ENCODE peak calls at places on chromosome 19, in seven cellular contexts. B is body of pancreas, E is tibial nerve, A is transverse colon, L is IMR-90, W is uterus, C is stomach. F is an unnamed sample.

GRCh38 chr19:51293571-51294210 is 17.8 kb upstream of the IGLON5 start:
- DNase-seq in E (no peak), W (no peak), B (no peak), A (no peak), L (no peak), C (no peak), F (no peak)

GRCh38 chr19:5470264-5470671 is 15.1 kb downstream of the ZNRF4 start:
- DNase-seq in B (peak), L (no peak), E (no peak), W (no peak), C (peak), A (peak), F (peak)

GRCh38 chr19:31451686-31452325 is 102.6 kb upstream of the TSHZ3 start:
- DNase-seq in E (no peak), C (no peak), W (no peak), B (no peak), L (peak), A (no peak), F (no peak)

GRCh38 chr19:39401549-39402416 is 4.9 kb upstream of the ZFP36 start:
- DNase-seq in B (peak), A (peak), C (peak), E (no peak), L (peak), W (peak), F (peak)

GRCh38 chr19:41696402-41697197 is 8.5 kb upstream of the CEACAM7 start:
- DNase-seq in B (no peak), W (no peak), A (peak), E (no peak), C (peak), L (no peak), F (no peak)

GRCh38 chr19:31402529-31402928 is 53.3 kb upstream of the TSHZ3 start:
- DNase-seq in E (no peak), A (no peak), L (no peak), C (no peak), B (no peak), W (no peak), F (no peak)

GRCh38 chr19:17576758-17577532 is 21.5 kb downstream of the COLGALT1 start:
- DNase-seq in C (no peak), B (no peak), L (no peak), E (peak), A (peak), W (peak), F (no peak)

GRCh38 chr19:38919837-38920528 is 8.0 kb upstream of the CCER2 start:
- DNase-seq in A (no peak), E (no peak), B (no peak), L (no peak), C (no peak), W (no peak), F (no peak)

GRCh38 chr19:47479701-47480503 is 4.1 kb downstream of the KPTN start:
- DNase-seq in L (no peak), A (no peak), W (no peak), C (no peak), E (no peak), B (no peak), F (no peak)

GRCh38 chr19:33298146-33298911 is 4.0 kb downstream of the CEBPA start:
- DNase-seq in B (no peak), C (peak), W (no peak), L (no peak), A (peak), E (no peak), F (peak)

GRCh38 chr19:41225238-41226052 is 6.4 kb downstream of the AXL start:
- DNase-seq in B (peak), W (peak), A (peak), E (peak), L (peak), C (peak), F (peak)

GRCh38 chr19:15404780-15405211 is 14.0 kb downstream of the AKAP8L start:
- DNase-seq in L (no peak), E (no peak), C (no peak), B (no peak), A (no peak), W (no peak), F (no peak)

GRCh38 chr19:14440049-14440448 is 6.9 kb downstream of the PKN1 start:
- DNase-seq in C (peak), L (no peak), B (peak), W (peak), A (peak), E (peak), F (no peak)

GRCh38 chr19:7690779-7691258 is 10.2 kb downstream of the TRAPPC5 start:
- DNase-seq in W (no peak), C (no peak), L (no peak), B (no peak), E (no peak), A (no peak), F (no peak)

DNA sequence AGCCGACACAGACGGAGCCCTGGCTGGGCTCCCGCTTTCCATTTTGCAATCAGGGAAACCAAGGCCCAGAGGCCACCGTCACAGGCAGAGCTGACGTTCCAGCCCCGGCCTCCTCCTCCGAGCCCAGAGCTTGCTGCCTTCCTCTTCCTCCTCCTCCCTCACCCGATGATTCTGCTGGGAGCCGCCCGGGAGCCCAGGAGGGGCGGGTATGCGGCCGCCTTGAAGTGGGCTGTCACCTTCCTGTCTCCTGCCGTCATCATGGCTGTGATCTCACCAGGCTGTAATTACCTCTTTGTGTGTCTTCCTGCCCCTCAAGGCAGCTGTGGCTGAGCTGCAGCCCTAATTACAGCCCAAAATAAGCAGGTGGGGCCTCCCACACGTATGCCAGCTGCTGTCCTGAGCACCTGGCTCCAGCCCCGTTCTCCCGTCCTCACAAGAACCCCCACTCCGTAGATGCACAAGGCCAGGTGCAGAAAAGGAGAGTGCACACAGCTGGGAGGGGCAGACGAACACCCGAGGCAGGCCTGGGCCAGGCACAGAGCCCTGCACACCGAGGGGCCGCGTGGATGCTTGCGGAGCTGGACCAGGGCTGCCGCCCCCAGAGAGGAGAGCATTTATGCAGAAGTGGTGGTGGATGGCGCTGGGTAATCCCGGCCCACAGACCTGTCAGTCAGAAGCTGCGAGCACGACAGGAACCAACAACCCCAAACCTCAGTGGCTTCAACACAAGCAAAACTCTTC is 4.0 kb downstream of the TPGS1 start:
- DNase-seq in W (no peak), E (no peak), A (peak), B (no peak), C (peak), L (peak), F (no peak)
- H3K4me3 ChIP-seq in W (no peak), E (no peak), A (no peak), B (no peak), C (peak), L (no peak), F (no peak)

DNA sequence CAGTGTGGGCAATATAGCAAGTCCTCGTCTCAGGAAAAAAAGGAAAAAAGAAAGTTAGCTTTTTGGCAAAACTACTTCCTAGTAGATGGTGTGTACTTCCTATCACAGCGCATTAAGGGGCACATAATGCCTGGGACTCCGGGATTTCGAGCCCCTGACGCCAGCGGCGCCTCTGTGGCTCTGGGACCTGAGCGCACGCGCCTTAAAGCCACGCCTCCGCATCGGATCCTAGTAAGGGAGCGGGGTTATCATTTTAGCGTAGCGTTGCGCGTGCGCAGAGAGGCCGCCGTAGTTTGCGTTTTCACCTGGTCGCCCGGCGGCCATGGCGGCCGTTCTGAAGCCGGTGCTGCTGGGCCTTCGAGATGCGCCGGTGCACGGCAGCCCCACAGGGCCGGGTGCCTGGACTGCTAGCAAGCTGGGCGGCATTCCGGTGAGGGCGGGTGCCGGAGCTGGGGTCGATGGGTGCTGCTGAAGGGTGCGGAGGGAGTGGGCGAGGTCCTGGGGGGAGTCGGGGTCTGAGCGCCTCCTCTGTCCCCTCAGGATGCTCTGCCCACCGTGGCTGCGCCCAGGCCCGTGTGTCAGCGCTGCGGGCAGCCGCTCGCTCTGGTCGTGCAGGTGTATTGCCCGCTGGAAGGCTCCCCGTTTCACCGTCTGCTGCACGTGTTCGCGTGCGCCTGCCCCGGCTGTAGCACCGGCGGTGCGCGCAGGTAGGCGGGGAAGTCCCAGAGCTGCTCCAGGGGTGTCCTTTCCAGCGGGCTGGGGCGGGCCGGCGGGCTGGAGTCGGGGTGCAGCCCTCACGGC is at the start of gene PDCD2L:
- DNase-seq in B (peak), A (peak), C (peak), W (peak), E (peak), L (peak), F (peak)
- TF ChIP-seq POLR2A in B (peak), A (peak), C (no peak), W (no peak), E (no peak), L (no peak), F (no peak)

DNA sequence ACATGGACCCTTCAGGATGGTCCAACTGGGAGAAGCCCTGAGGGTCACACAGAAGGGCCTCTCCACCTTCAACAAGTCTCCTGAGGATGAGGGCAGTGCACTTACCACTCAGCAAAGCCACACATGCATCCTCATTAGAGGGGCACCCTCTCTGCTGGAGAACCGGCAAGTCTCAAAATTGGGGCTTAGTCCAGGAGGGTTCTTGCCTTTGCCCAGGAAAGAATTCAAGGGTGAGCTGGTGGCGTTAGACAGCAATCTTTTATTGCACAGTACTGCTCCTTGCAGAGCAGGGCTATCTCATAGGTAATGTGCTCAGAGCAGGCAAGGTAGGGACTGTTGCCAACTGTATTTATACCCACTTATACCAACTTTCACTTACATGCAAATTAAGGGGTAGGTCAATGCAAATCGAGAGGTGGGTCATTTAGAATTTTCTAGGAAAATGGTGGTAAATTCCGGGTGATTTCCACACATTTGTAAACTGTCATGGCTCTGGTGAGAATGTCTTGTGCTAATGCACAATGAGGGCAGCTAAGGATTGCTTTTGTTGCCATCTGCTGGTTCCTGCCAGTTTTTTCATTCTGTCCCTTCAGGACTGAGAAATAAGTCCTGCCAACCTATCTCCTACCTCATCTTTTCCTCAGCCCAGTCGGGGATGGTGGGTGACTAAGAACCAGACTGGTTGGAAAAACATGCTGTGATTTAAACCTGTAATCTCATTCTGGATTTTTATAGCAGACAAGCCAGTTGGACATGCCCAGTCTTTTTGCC is 27.8 kb upstream of the IGSF23 start:
- DNase-seq in W (no peak), C (no peak), B (no peak), A (no peak), E (no peak), L (peak), F (no peak)
- TF ChIP-seq CTCF in W (no peak), C (no peak), B (no peak), A (no peak), E (no peak), L (peak), F (no peak)

GRCh38 chr19:1163283-1163933 is 10.7 kb downstream of the SBNO2 start:
- DNase-seq in C (no peak), W (no peak), E (no peak), A (no peak), L (no peak), B (no peak), F (no peak)
- H3K4me3 ChIP-seq in C (no peak), W (no peak), E (no peak), A (no peak), L (no peak), B (no peak), F (no peak)

GRCh38 chr19:12946092-12946845 is 607 bp downstream of the RAD23A start:
- DNase-seq in L (peak), W (peak), B (peak), A (peak), C (peak), E (no peak), F (peak)
- TF ChIP-seq POLR2A in L (peak), W (no peak), B (no peak), A (no peak), C (no peak), E (no peak), F (no peak)

GRCh38 chr19:18800079-18800478 is 9.0 kb upstream of the COMP start:
- DNase-seq in W (no peak), A (no peak), E (no peak), L (no peak), C (no peak), B (no peak), F (no peak)

GRCh38 chr19:18799389-18799970 is 8.4 kb upstream of the COMP start:
- DNase-seq in A (no peak), C (no peak), E (no peak), L (no peak), W (no peak), B (no peak), F (no peak)

GRCh38 chr19:18796239-18796638 is 5.1 kb upstream of the COMP start:
- DNase-seq in E (no peak), B (no peak), C (no peak), L (no peak), A (no peak), W (no peak), F (no peak)

GRCh38 chr19:18800636-18801035 is 9.5 kb upstream of the COMP start:
- DNase-seq in W (no peak), E (no peak), L (no peak), B (no peak), C (no peak), A (no peak), F (no peak)

DNA sequence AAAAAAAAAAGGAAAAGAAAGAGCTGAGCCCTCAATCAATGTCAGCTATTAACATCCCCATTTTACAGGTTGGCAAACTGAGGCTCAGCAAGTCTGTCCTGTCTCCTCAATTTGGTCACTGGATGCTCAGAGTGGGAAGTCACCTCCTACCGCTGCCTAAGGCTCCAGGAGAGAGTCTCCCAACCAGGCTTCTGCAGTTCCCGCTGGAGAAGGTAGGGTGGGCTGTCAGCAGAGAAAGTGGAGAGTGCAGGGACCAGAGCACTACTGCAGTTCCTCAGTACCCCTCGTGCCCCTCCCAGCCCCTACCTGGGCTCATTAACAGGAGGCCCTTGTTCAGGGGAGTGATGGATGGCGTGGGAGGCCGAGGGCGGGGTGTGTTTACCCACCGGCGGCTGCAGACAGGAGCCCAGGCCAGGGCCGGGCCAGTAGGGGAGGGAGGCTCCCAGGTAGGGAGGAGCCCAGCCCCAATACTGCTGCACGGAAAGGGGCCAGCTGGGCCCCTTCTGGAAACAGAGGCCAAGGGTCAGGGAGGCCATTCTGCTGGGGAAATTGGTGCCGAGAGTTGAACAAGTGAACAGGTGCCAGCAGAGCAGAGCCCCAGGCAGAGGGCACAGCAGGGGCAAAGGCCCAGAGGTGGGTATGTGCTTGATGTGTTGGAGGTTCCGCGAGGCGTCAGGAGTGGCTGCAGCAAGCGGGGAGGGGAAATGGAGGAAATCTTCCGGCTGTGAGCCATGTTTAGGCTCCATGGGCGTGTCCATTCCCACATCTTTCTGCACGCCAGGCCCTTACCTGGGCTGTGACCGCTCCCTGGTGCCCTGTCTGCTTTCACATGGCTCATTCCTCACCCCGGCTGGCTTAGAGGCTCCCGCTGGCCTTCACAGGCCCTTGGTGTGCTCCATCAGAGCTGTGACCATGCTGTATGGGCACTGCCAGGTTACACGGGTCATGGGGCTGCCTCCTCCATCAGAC is 7.6 kb upstream of the COMP start:
- DNase-seq in W (no peak), E (no peak), A (peak), L (no peak), B (no peak), C (peak), F (no peak)
- TF ChIP-seq CTCF in W (no peak), E (no peak), A (no peak), L (no peak), B (no peak), C (no peak), F (no peak)

DNA sequence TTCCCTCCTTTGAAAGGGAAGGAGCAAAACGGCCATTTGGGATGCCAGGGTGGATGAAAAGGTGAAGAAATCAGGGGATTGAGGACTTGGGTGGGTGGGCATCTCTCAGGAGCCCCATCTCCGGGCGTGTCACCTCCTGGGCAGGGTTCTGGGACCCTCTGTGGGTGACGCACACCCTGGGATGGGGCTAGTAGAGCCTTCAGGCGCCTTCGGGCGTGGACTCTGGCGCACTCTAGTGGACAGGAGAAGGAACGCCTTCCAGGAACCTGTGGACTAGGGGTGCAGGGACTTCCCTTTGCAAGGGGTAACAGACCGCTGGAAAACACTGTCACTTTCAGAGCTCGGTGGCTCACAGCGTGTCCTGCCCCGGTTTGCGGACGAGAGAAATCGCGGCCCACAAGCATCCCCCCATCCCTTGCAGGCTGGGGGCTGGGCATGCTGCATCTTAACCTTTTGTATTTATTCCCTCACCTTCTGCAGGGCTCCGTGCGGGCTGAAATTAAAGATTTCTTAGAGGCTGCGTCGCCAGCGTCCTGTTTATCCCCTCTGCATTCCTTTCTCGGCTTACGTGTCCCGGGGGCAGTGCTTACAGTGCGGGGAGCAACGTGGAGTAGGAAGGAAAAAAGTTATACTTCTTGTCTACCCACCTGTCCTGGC is 15.2 kb upstream of the S1PR4 start:
- DNase-seq in A (peak), L (peak), W (peak), C (peak), E (no peak), B (peak), F (peak)
- H3K4me3 ChIP-seq in A (no peak), L (no peak), W (no peak), C (no peak), E (no peak), B (no peak), F (no peak)